ENCODE peak calls at places on chromosomes 6 and 20, in seven cellular contexts. One of them, this sample, is unnamed.

GRCh38 chr6:111944541-111944940 is 71.3 kb upstream of the FYN start:
- DNase-seq in epithelial cell of esophagus: peak
- DNase-seq in NCI-H1105: no peak
- DNase-seq in body of pancreas: no peak
- DNase-seq in T-helper 2 cell: no peak
- DNase-seq in hippocampal formation: no peak
- DNase-seq in astrocyte: no peak
- DNase-seq in this sample: no peak

GRCh38 chr6:1872649-1873131 is 263.0 kb downstream of the FOXC1 start:
- DNase-seq in epithelial cell of esophagus: peak
- DNase-seq in NCI-H1105: peak
- DNase-seq in body of pancreas: peak
- DNase-seq in T-helper 2 cell: no peak
- DNase-seq in hippocampal formation: no peak
- DNase-seq in astrocyte: peak
- DNase-seq in this sample: no peak

GRCh38 chr20:57089701-57090144 is 176.7 kb downstream of the BMP7 start:
- DNase-seq in epithelial cell of esophagus: peak
- DNase-seq in NCI-H1105: peak
- DNase-seq in body of pancreas: peak
- DNase-seq in T-helper 2 cell: no peak
- DNase-seq in hippocampal formation: peak
- DNase-seq in astrocyte: no peak
- DNase-seq in this sample: peak

GRCh38 chr6:138227316-138227781 is 9.1 kb upstream of the PBOV1 start:
- DNase-seq in epithelial cell of esophagus: no peak
- DNase-seq in NCI-H1105: no peak
- DNase-seq in body of pancreas: peak
- DNase-seq in T-helper 2 cell: no peak
- DNase-seq in hippocampal formation: no peak
- DNase-seq in astrocyte: no peak
- DNase-seq in this sample: no peak

GRCh38 chr6:145962581-145962980 is 1.6 kb downstream of the SHPRH start:
- DNase-seq in epithelial cell of esophagus: no peak
- DNase-seq in NCI-H1105: no peak
- DNase-seq in body of pancreas: no peak
- DNase-seq in T-helper 2 cell: no peak
- DNase-seq in hippocampal formation: no peak
- DNase-seq in astrocyte: no peak
- DNase-seq in this sample: no peak

GRCh38 chr6:44054635-44055559 is 72.4 kb downstream of the MRPL14 start:
- DNase-seq in epithelial cell of esophagus: peak
- DNase-seq in NCI-H1105: no peak
- DNase-seq in body of pancreas: no peak
- DNase-seq in T-helper 2 cell: no peak
- DNase-seq in hippocampal formation: no peak
- DNase-seq in astrocyte: peak
- DNase-seq in this sample: no peak

GRCh38 chr6:46688117-46688965 is 656 bp downstream of the TDRD6 start:
- DNase-seq in epithelial cell of esophagus: no peak
- DNase-seq in NCI-H1105: no peak
- DNase-seq in body of pancreas: no peak
- DNase-seq in T-helper 2 cell: no peak
- DNase-seq in hippocampal formation: no peak
- DNase-seq in astrocyte: no peak
- DNase-seq in this sample: no peak

GRCh38 chr6:132391391-132392291 is 9.6 kb downstream of the MOXD1 start:
- DNase-seq in epithelial cell of esophagus: peak
- DNase-seq in NCI-H1105: no peak
- DNase-seq in body of pancreas: peak
- DNase-seq in T-helper 2 cell: no peak
- DNase-seq in hippocampal formation: no peak
- DNase-seq in astrocyte: peak
- DNase-seq in this sample: peak

GRCh38 chr6:73353636-73354388 is at the start of gene DPPA5:
- DNase-seq in epithelial cell of esophagus: no peak
- DNase-seq in NCI-H1105: no peak
- DNase-seq in body of pancreas: no peak
- DNase-seq in T-helper 2 cell: no peak
- DNase-seq in hippocampal formation: no peak
- DNase-seq in astrocyte: no peak
- DNase-seq in this sample: no peak

GRCh38 chr20:47139934-47140333 is 216.6 kb downstream of the ZMYND8 start:
- DNase-seq in epithelial cell of esophagus: peak
- DNase-seq in NCI-H1105: no peak
- DNase-seq in body of pancreas: no peak
- DNase-seq in T-helper 2 cell: no peak
- DNase-seq in hippocampal formation: no peak
- DNase-seq in astrocyte: no peak
- DNase-seq in this sample: peak

GRCh38 chr20:58102744-58103516 is 125.5 kb downstream of the ANKRD60 start:
- DNase-seq in epithelial cell of esophagus: peak
- DNase-seq in NCI-H1105: no peak
- DNase-seq in body of pancreas: no peak
- DNase-seq in T-helper 2 cell: no peak
- DNase-seq in hippocampal formation: no peak
- DNase-seq in astrocyte: peak
- DNase-seq in this sample: peak

GRCh38 chr20:49501917-49502316 is 19.4 kb upstream of the KCNB1 start:
- DNase-seq in epithelial cell of esophagus: peak
- DNase-seq in NCI-H1105: no peak
- DNase-seq in body of pancreas: no peak
- DNase-seq in T-helper 2 cell: no peak
- DNase-seq in hippocampal formation: no peak
- DNase-seq in astrocyte: peak
- DNase-seq in this sample: peak

GRCh38 chr6:56073761-56074160 is 173.6 kb downstream of the COL21A1 start:
- DNase-seq in epithelial cell of esophagus: no peak
- DNase-seq in NCI-H1105: no peak
- DNase-seq in body of pancreas: no peak
- DNase-seq in T-helper 2 cell: no peak
- DNase-seq in hippocampal formation: no peak
- DNase-seq in astrocyte: no peak
- DNase-seq in this sample: no peak

GRCh38 chr20:15902493-15902892 is 670.8 kb downstream of the KIF16B start:
- DNase-seq in epithelial cell of esophagus: no peak
- DNase-seq in NCI-H1105: no peak
- DNase-seq in body of pancreas: peak
- DNase-seq in T-helper 2 cell: no peak
- DNase-seq in hippocampal formation: no peak
- DNase-seq in astrocyte: no peak
- DNase-seq in this sample: no peak

GRCh38 chr20:48567145-48567544 is 260.7 kb downstream of the PREX1 start:
- DNase-seq in epithelial cell of esophagus: no peak
- DNase-seq in NCI-H1105: no peak
- DNase-seq in body of pancreas: no peak
- DNase-seq in T-helper 2 cell: no peak
- DNase-seq in hippocampal formation: no peak
- DNase-seq in astrocyte: no peak
- DNase-seq in this sample: no peak

GRCh38 chr6:105087571-105088211 is 92.1 kb downstream of the POPDC3 start:
- DNase-seq in epithelial cell of esophagus: peak
- DNase-seq in NCI-H1105: peak
- DNase-seq in body of pancreas: peak
- DNase-seq in T-helper 2 cell: no peak
- DNase-seq in hippocampal formation: peak
- DNase-seq in astrocyte: peak
- DNase-seq in this sample: peak

GRCh38 chr20:36836591-36837329 is 39.2 kb upstream of the TLDC2 start:
- DNase-seq in epithelial cell of esophagus: peak
- DNase-seq in NCI-H1105: peak
- DNase-seq in body of pancreas: peak
- DNase-seq in T-helper 2 cell: no peak
- DNase-seq in hippocampal formation: no peak
- DNase-seq in astrocyte: no peak
- DNase-seq in this sample: peak

GRCh38 chr6:33628401-33628964 is 7.4 kb downstream of the ITPR3 start:
- DNase-seq in epithelial cell of esophagus: no peak
- DNase-seq in NCI-H1105: peak
- DNase-seq in body of pancreas: peak
- DNase-seq in T-helper 2 cell: no peak
- DNase-seq in hippocampal formation: no peak
- DNase-seq in astrocyte: no peak
- DNase-seq in this sample: no peak

GRCh38 chr20:33076662-33077398 is 2.6 kb upstream of the BPIFB4 start:
- DNase-seq in epithelial cell of esophagus: no peak
- DNase-seq in NCI-H1105: no peak
- DNase-seq in body of pancreas: no peak
- DNase-seq in T-helper 2 cell: no peak
- DNase-seq in hippocampal formation: no peak
- DNase-seq in astrocyte: no peak
- DNase-seq in this sample: peak

GRCh38 chr20:41551011-41551705 is 67.0 kb downstream of the CHD6 start:
- DNase-seq in epithelial cell of esophagus: no peak
- DNase-seq in NCI-H1105: no peak
- DNase-seq in body of pancreas: no peak
- DNase-seq in T-helper 2 cell: no peak
- DNase-seq in hippocampal formation: no peak
- DNase-seq in astrocyte: no peak
- DNase-seq in this sample: no peak

This sample was measured in bronchial epithelial cell.